ENCODE peak calls at places on chromosome 3, in four cellular contexts. B, Y, P and T are unnamed samples.
A peak's percentile ranks its signal among the peaks of the same experiment; 100 is the strongest.

GRCh38 chr3:140568131-140568530 is 109.7 kb upstream of the TRIM42 start:
- DNase-seq in B (no peak), Y (no peak), P (no peak), T (no peak)

GRCh38 chr3:69474186-69474585 is 88.3 kb upstream of the FRMD4B start:
- DNase-seq in B (no peak), Y (no peak), P (no peak), T (no peak)

GRCh38 chr3:157518881-157519280 is 15.7 kb upstream of the VEPH1 start:
- DNase-seq in B (no peak), Y (no peak), P (no peak), T (no peak)

GRCh38 chr3:69385723-69386483 is at the start of gene FRMD4B:
- DNase-seq in B (peak; percentile 81), Y (peak; percentile 75), P (no peak), T (peak; percentile 52)

GRCh38 chr3:69120879-69121464 is 1.4 kb downstream of the LMOD3 start:
- DNase-seq in B (peak; percentile 94), Y (peak; percentile 77), P (peak; percentile 76), T (peak; percentile 86)

GRCh38 chr3:50848308-50848707 is 173.6 kb downstream of the DOCK3 start:
- DNase-seq in B (no peak), Y (no peak), P (no peak), T (no peak)

GRCh38 chr3:141487419-141488345 is 855 bp downstream of the RASA2 start:
- DNase-seq in B (peak; percentile 90), Y (peak; percentile 82), P (peak; percentile 16), T (peak; percentile 88)

GRCh38 chr3:155847993-155848392 is 6.2 kb downstream of the SLC33A1 start:
- DNase-seq in B (no peak), Y (no peak), P (no peak), T (no peak)

GRCh38 chr3:51539291-51539891 is 872 bp downstream of the RAD54L2 start:
- DNase-seq in B (peak; percentile 77), Y (peak; percentile 8), P (peak; percentile 79), T (peak; percentile 41)

GRCh38 chr3:139106013-139106932 is 61.6 kb upstream of the PRR23C start:
- DNase-seq in B (no peak), Y (no peak), P (no peak), T (no peak)

GRCh38 chr3:112813723-112814171 is 32.9 kb downstream of the CD200R1L start:
- DNase-seq in B (no peak), Y (no peak), P (no peak), T (no peak)

GRCh38 chr3:169345662-169346331 is 317.7 kb downstream of the MECOM start:
- DNase-seq in B (no peak), Y (no peak), P (no peak), T (no peak)

GRCh38 chr3:150248116-150248864 is 159.8 kb upstream of the TSC22D2 start:
- DNase-seq in B (no peak), Y (peak; percentile 25), P (peak; percentile 59), T (no peak)

GRCh38 chr3:58626841-58627579 is 39.6 kb downstream of the FAM3D start:
- DNase-seq in B (no peak), Y (no peak), P (no peak), T (no peak)

GRCh38 chr3:132641837-132642538 is 17.6 kb downstream of the ACAD11 start:
- DNase-seq in B (no peak), Y (no peak), P (no peak), T (no peak)

DNA sequence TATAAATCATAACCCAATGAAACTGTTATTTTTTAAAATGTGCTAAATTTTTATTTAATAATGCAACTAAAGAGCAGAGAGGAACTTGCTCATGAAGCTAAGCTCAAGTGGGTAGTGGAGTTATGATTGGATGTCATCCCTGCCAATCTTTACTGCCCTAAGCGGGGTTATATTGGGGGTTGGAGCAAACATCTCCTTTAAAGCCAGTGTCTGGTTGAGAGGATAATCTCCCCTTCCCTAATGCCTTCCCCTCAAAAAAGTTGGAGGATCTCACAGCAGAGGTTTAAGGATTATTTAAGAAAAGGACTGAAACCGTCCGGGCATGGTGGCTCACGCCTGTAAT is 32.1 kb upstream of the CLASP2 start:
- DNase-seq in B (no peak), Y (no peak), P (no peak), T (no peak)
- H3K27ac ChIP-seq in B (no peak overlapping the region), Y (no peak overlapping the region), P (no peak overlapping the region), T (no peak overlapping the region)

GRCh38 chr3:48410205-48411040 is 19.5 kb downstream of the PLXNB1 start:
- DNase-seq in B (peak; percentile 24), Y (no peak), P (no peak), T (peak; percentile 14)

GRCh38 chr3:48406443-48407431 is 23.1 kb downstream of the PLXNB1 start:
- DNase-seq in B (no peak), Y (no peak), P (no peak), T (peak; percentile 13)

GRCh38 chr3:48407542-48408099 is 22.3 kb downstream of the PLXNB1 start:
- DNase-seq in B (peak; percentile 83), Y (no peak), P (no peak), T (no peak)

GRCh38 chr3:48409291-48410201 is 20.3 kb downstream of the PLXNB1 start:
- DNase-seq in B (no peak), Y (no peak), P (no peak), T (peak; percentile 12)

GRCh38 chr3:48408823-48409281 is 21.0 kb downstream of the PLXNB1 start:
- DNase-seq in B (peak; percentile 71), Y (no peak), P (no peak), T (peak; percentile 15)
- TF ChIP-seq CTCF in B (peak; percentile 56), Y (no peak), P (peak; percentile 26), T (no peak)

GRCh38 chr3:38346584-38347410 is at the start of gene XYLB:
- DNase-seq in B (peak; percentile 91), Y (peak; percentile 82), P (peak; percentile 64), T (peak; percentile 92)
- H3K27ac ChIP-seq in B (no peak within 1 kb of the TSS), Y (no peak within 1 kb of the TSS), P (no peak within 1 kb of the TSS), T (peak within 1 kb of the TSS; percentile 69)

GRCh38 chr3:61356678-61357077 is 105.4 kb upstream of the FHIT start:
- DNase-seq in B (no peak), Y (no peak), P (no peak), T (no peak)

GRCh38 chr3:61358364-61358763 is 107.1 kb upstream of the FHIT start:
- DNase-seq in B (no peak), Y (no peak), P (no peak), T (peak; percentile 60)

GRCh38 chr3:61354604-61355003 is 103.4 kb upstream of the FHIT start:
- DNase-seq in B (no peak), Y (no peak), P (no peak), T (no peak)

GRCh38 chr3:61357902-61358301 is 106.7 kb upstream of the FHIT start:
- DNase-seq in B (no peak), Y (no peak), P (no peak), T (no peak)

GRCh38 chr3:61360297-61360696 is 109.0 kb upstream of the FHIT start:
- DNase-seq in B (no peak), Y (no peak), P (no peak), T (no peak)
- TF ChIP-seq CTCF in B (peak; percentile 50), Y (no peak), P (no peak), T (no peak)

GRCh38 chr3:194324823-194325327 is 26.3 kb downstream of the CPN2 start:
- DNase-seq in B (no peak), Y (no peak), P (no peak), T (no peak)

GRCh38 chr3:194327030-194327413 is 24.1 kb downstream of the CPN2 start:
- DNase-seq in B (no peak), Y (peak; percentile 43), P (no peak), T (no peak)

GRCh38 chr3:194327414-194328079 is 23.6 kb downstream of the CPN2 start:
- DNase-seq in B (no peak), Y (peak; percentile 39), P (no peak), T (no peak)

GRCh38 chr3:194325424-194326165 is 25.5 kb downstream of the CPN2 start:
- DNase-seq in B (no peak), Y (no peak), P (no peak), T (no peak)

GRCh38 chr3:194326192-194327029 is 24.7 kb downstream of the CPN2 start:
- DNase-seq in B (no peak), Y (no peak), P (no peak), T (no peak)
- H3K27ac ChIP-seq in B (no peak overlapping the region), Y (peak overlapping the region; percentile 24), P (no peak overlapping the region), T (no peak overlapping the region)